ENCODE peak calls at places on chromosomes 13 and 19, in nine cellular contexts. Z, I, Q, D, A, K, W, H and V are unnamed samples.
A peak's percentile ranks its signal among the peaks of the same experiment; 100 is the strongest.

GRCh38 chr19:35257113-35257461 is 8.3 kb downstream of the LSR start:
- DNase-seq in I (no peak), Z (no peak), K (no peak), A (no peak), H (no peak), Q (no peak), D (no peak), W (no peak), V (no peak)

GRCh38 chr13:44818428-44818827 is 170.8 kb downstream of the NUFIP1 start:
- DNase-seq in I (no peak), W (no peak), Q (no peak), D (peak; percentile 40), H (no peak), K (peak; percentile 50), Z (no peak), A (no peak), V (no peak)

GRCh38 chr13:72229067-72229466 is 362.1 kb upstream of the DACH1 start:
- DNase-seq in K (no peak), Z (no peak), Q (no peak), D (no peak), W (no peak), I (no peak), A (no peak), H (no peak), V (no peak)

GRCh38 chr13:104357672-104358314 is 1291.6 kb upstream of the SLC10A2 start:
- DNase-seq in Q (no peak), I (no peak), H (no peak), K (no peak), W (no peak), A (no peak), Z (no peak), D (no peak), V (no peak)

GRCh38 chr19:4069331-4069959 is 2.7 kb upstream of the ZBTB7A start:
- DNase-seq in W (no peak), Q (peak; percentile 54), K (no peak), D (no peak), I (no peak), A (peak; percentile 56), H (no peak), Z (no peak), V (no peak)

GRCh38 chr13:22061371-22061805 is 390.5 kb downstream of the FGF9 start:
- DNase-seq in I (peak; percentile 38), D (no peak), Q (no peak), K (no peak), Z (no peak), A (peak; percentile 57), H (no peak), W (peak; percentile 27), V (no peak)

GRCh38 chr19:47369923-47370625 is 21.0 kb downstream of the DHX34 start:
- DNase-seq in H (no peak), A (no peak), I (no peak), K (peak; percentile 45), Z (no peak), W (no peak), Q (no peak), D (no peak), V (no peak)

GRCh38 chr13:32938907-32939306 is 77.3 kb upstream of the KL start:
- DNase-seq in D (peak; percentile 85), Q (no peak), Z (no peak), A (no peak), W (no peak), I (no peak), H (no peak), K (peak; percentile 7), V (no peak)

GRCh38 chr13:112159575-112160547 is 92.9 kb downstream of the SOX1 start:
- DNase-seq in D (no peak), A (no peak), K (no peak), I (no peak), H (no peak), Z (no peak), W (no peak), Q (peak; percentile 87), V (no peak)

GRCh38 chr19:34391813-34392212 is 12.4 kb upstream of the PDCD2L start:
- DNase-seq in Q (no peak), Z (no peak), W (no peak), D (no peak), A (no peak), I (no peak), K (no peak), H (no peak), V (no peak)

GRCh38 chr13:65112123-65113075 is 2117.7 kb downstream of the PCDH9 start:
- DNase-seq in W (no peak), A (no peak), H (no peak), D (no peak), I (no peak), Q (no peak), K (no peak), Z (no peak), V (no peak)

GRCh38 chr13:98549728-98550317 is 27.1 kb downstream of the STK24 start:
- DNase-seq in D (peak; percentile 37), K (no peak), Z (no peak), W (no peak), I (no peak), Q (no peak), H (no peak), A (no peak), V (no peak)

GRCh38 chr13:92966900-92967299 is 259.7 kb upstream of the GPC6 start:
- DNase-seq in Q (no peak), A (no peak), D (no peak), W (no peak), Z (no peak), H (no peak), I (no peak), K (no peak), V (no peak)

GRCh38 chr13:96730676-96731075 is 263.6 kb downstream of the OXGR1 start:
- DNase-seq in K (no peak), Z (no peak), I (no peak), Q (no peak), D (no peak), W (no peak), H (no peak), A (no peak), V (no peak)

GRCh38 chr19:45954132-45954531 is 19.5 kb downstream of the NOVA2 start:
- DNase-seq in D (no peak), I (no peak), H (no peak), K (no peak), W (no peak), Q (no peak), Z (no peak), A (no peak), V (no peak)

GRCh38 chr19:35236638-35237400 is 8.3 kb upstream of the FAM187B start:
- DNase-seq in A (peak; percentile 33), Q (no peak), D (no peak), W (no peak), H (no peak), I (no peak), K (peak; percentile 14), Z (no peak), V (no peak)

GRCh38 chr13:91709180-91709579 is 310.8 kb downstream of the GPC5 start:
- DNase-seq in A (no peak), H (no peak), W (no peak), Q (no peak), D (no peak), Z (no peak), I (no peak), K (no peak), V (no peak)

GRCh38 chr13:97493471-97493870 is 59.5 kb downstream of the RAP2A start:
- DNase-seq in A (no peak), W (no peak), Z (no peak), K (no peak), Q (no peak), H (no peak), I (no peak), D (no peak), V (no peak)

GRCh38 chr13:24065172-24065571 is 95.3 kb upstream of the SPATA13 start:
- DNase-seq in K (no peak), I (no peak), W (no peak), A (no peak), Q (no peak), D (no peak), H (no peak), Z (no peak), V (no peak)

GRCh38 chr19:10898633-10899032 is 27.3 kb downstream of the CARM1 start:
- DNase-seq in I (no peak), K (no peak), H (no peak), D (no peak), A (no peak), W (no peak), Z (no peak), Q (no peak), V (no peak)

GRCh38 chr19:8699908-8700307 is 1.3 kb upstream of the ACTL9 start:
- DNase-seq in A (no peak), D (no peak), Z (no peak), I (no peak), K (no peak), W (no peak), Q (no peak), H (no peak), V (no peak)

GRCh38 chr19:55838251-55838650 is 1.9 kb downstream of the NLRP4 start:
- DNase-seq in Q (no peak), K (no peak), Z (no peak), H (no peak), I (no peak), W (no peak), D (no peak), A (no peak), V (no peak)

GRCh38 chr19:50514346-50515167 is 844 bp upstream of the ASPDH start:
- DNase-seq in W (no peak), D (no peak), H (no peak), Q (no peak), K (no peak), Z (no peak), I (no peak), A (no peak), V (no peak)

GRCh38 chr19:5078666-5079409 is 109.9 kb downstream of the KDM4B start:
- DNase-seq in Z (no peak), D (no peak), H (no peak), A (no peak), I (no peak), K (no peak), Q (no peak), W (no peak), V (no peak)

GRCh38 chr13:33531484-33531883 is 245.9 kb upstream of the STARD13 start:
- DNase-seq in H (no peak), Q (no peak), A (no peak), D (no peak), I (no peak), W (no peak), Z (no peak), K (no peak), V (no peak)

GRCh38 chr13:80145291-80145690 is 195.6 kb downstream of the SPRY2 start:
- DNase-seq in K (no peak), A (no peak), W (no peak), Q (no peak), Z (no peak), I (no peak), H (no peak), D (no peak), V (no peak)

GRCh38 chr13:94568443-94568842 is 27.5 kb downstream of the TGDS start:
- DNase-seq in Q (no peak), H (no peak), A (no peak), D (no peak), Z (no peak), W (no peak), I (no peak), K (no peak), V (no peak)

GRCh38 chr13:110393761-110394160 is 86.7 kb downstream of the COL4A2 start:
- DNase-seq in H (no peak), W (no peak), I (no peak), K (no peak), D (no peak), Q (no peak), Z (no peak), A (no peak), V (no peak)

GRCh38 chr13:60220072-60220471 is 56.3 kb upstream of the DIAPH3 start:
- DNase-seq in D (no peak), W (no peak), H (no peak), Q (no peak), K (no peak), Z (no peak), A (no peak), I (no peak), V (no peak)

GRCh38 chr19:5625641-5626040 is 2.8 kb downstream of the SAFB start:
- DNase-seq in H (no peak), D (peak; percentile 15), Z (no peak), A (no peak), Q (no peak), I (no peak), W (no peak), K (no peak), V (no peak)